ENCODE peak calls at places on chromosome 6, in four cellular contexts. One of them, this sample, is unnamed.

GRCh38 chr6:45388328-45388727 is 10.6 kb upstream of the SUPT3H start:
- DNase-seq in GM12878: no peak
- DNase-seq in HepG2: no peak
- DNase-seq in K562: no peak
- DNase-seq in this sample: no peak

GRCh38 chr6:96470296-96470695 is 51.3 kb upstream of the UFL1 start:
- DNase-seq in K562: no peak
- DNase-seq in HepG2: no peak
- DNase-seq in GM12878: no peak
- DNase-seq in this sample: no peak

GRCh38 chr6:128327890-128328289 is 192.5 kb downstream of the PTPRK start:
- DNase-seq in GM12878: no peak
- DNase-seq in HepG2: peak
- DNase-seq in K562: no peak
- DNase-seq in this sample: no peak

GRCh38 chr6:2020909-2021308 is 224.5 kb downstream of the GMDS start:
- DNase-seq in K562: no peak
- DNase-seq in GM12878: no peak
- DNase-seq in HepG2: no peak
- DNase-seq in this sample: no peak

GRCh38 chr6:52538921-52539354 is 37.9 kb downstream of the TRAM2 start:
- DNase-seq in HepG2: no peak
- DNase-seq in K562: no peak
- DNase-seq in GM12878: no peak
- DNase-seq in this sample: no peak

GRCh38 chr6:5084787-5085637 is at the start of gene PPP1R3G:
- DNase-seq in HepG2: no peak
- DNase-seq in GM12878: no peak
- DNase-seq in K562: peak
- DNase-seq in this sample: peak

GRCh38 chr6:27441001-27441400 is 31.9 kb downstream of the ZNF184 start:
- DNase-seq in GM12878: no peak
- DNase-seq in HepG2: no peak
- DNase-seq in K562: no peak
- DNase-seq in this sample: no peak

GRCh38 chr6:155341130-155341828 is 27.0 kb upstream of the TFB1M start:
- DNase-seq in HepG2: peak
- DNase-seq in K562: no peak
- DNase-seq in GM12878: no peak
- DNase-seq in this sample: no peak

GRCh38 chr6:38027685-38028373 is 208.3 kb downstream of the ZFAND3 start:
- DNase-seq in K562: no peak
- DNase-seq in HepG2: no peak
- DNase-seq in GM12878: no peak
- DNase-seq in this sample: no peak

GRCh38 chr6:42251911-42252637 is 34.4 kb upstream of the MRPS10 start:
- DNase-seq in GM12878: no peak
- DNase-seq in K562: no peak
- DNase-seq in HepG2: peak
- DNase-seq in this sample: no peak

GRCh38 chr6:42257063-42257462 is 39.4 kb upstream of the MRPS10 start:
- DNase-seq in GM12878: no peak
- DNase-seq in HepG2: no peak
- DNase-seq in K562: no peak
- DNase-seq in this sample: no peak

GRCh38 chr6:42257614-42258013 is 40.0 kb upstream of the MRPS10 start:
- DNase-seq in K562: no peak
- DNase-seq in GM12878: no peak
- DNase-seq in HepG2: no peak
- DNase-seq in this sample: no peak

GRCh38 chr6:42254505-42254904 is 36.8 kb upstream of the MRPS10 start:
- DNase-seq in GM12878: no peak
- DNase-seq in K562: no peak
- DNase-seq in HepG2: no peak
- DNase-seq in this sample: no peak

DNA sequence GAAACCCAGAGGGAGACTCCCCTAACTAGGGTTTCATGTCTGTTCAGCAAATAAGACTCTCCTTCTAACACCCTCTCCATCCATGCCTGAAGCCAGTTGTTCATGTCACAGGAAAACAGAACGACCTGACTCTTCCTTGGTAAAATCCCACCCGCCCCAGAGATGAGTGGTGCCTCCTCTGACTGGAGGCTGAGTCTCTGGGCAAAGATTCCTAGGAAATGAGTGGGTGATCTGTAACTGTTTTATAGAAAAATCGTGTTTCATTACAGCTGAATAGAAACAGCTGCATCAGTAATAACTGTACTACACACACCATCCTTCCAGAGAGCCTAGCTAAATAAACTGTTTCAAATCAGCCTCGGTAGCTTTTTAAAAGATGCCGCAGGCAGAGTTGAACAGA is 37.4 kb upstream of the MRPS10 start:
- DNase-seq in GM12878: no peak
- DNase-seq in K562: no peak
- DNase-seq in HepG2: no peak
- DNase-seq in this sample: no peak
- TF ChIP-seq FOXK2 in GM12878: no peak
- TF ChIP-seq FOXK2 in K562: no peak
- TF ChIP-seq FOXK2 in HepG2: no peak
- TF ChIP-seq FOXK2 in this sample: no peak

GRCh38 chr6:113934101-113934500 is 36.8 kb downstream of the HDAC2 start:
- DNase-seq in GM12878: no peak
- DNase-seq in K562: no peak
- DNase-seq in HepG2: no peak
- DNase-seq in this sample: no peak

GRCh38 chr6:113939825-113940224 is 31.1 kb downstream of the HDAC2 start:
- DNase-seq in K562: no peak
- DNase-seq in HepG2: no peak
- DNase-seq in GM12878: no peak
- DNase-seq in this sample: no peak

DNA sequence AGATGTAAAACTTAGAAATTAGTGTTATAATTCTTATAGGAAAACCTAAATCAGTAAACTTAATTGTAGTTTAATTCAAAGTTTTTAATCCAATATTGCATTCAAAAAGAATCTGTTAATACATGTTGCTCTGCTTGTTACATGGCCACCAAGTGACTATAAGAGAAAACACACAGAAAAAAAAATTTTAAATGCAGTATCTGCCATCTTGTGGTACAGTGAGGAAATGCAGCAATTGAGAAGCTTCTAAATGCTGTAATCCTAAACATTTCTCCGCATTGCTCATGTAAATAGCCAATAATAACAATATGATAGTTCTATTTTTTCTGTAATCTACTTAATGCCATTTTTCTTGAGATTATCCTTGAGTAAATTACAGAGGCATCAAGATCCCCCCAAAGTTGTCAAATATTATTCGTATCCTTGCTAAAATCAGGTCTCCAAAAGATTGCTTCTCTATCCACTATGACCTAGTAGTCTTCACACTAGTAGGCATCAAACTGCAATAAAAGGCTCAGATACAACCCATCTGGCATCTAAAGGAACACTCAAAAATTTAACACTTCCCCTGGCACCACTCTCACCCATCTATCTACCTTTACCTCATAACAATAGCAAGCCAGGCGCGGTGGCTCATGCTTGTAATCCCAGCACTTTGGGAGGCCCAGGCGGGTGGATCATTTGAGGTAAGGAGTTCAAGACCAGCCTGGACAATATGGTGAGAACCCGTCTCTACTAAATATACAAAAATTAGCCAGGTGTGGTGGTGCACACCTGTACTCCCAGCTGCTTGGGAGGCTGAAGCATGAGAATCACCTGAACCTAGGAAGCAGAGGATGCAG is 34.6 kb downstream of the HDAC2 start:
- DNase-seq in GM12878: peak
- DNase-seq in HepG2: peak
- DNase-seq in K562: peak
- DNase-seq in this sample: peak
- TF ChIP-seq FOXK2 in GM12878: no peak
- TF ChIP-seq FOXK2 in HepG2: no peak
- TF ChIP-seq FOXK2 in K562: peak
- TF ChIP-seq FOXK2 in this sample: no peak

GRCh38 chr6:56359201-56359899 is 112.0 kb upstream of the COL21A1 start:
- DNase-seq in GM12878: peak
- DNase-seq in HepG2: peak
- DNase-seq in K562: peak
- DNase-seq in this sample: peak

GRCh38 chr6:56361812-56362211 is 114.4 kb upstream of the COL21A1 start:
- DNase-seq in HepG2: no peak
- DNase-seq in K562: no peak
- DNase-seq in GM12878: no peak
- DNase-seq in this sample: no peak

GRCh38 chr6:56353860-56354259 is 106.5 kb upstream of the COL21A1 start:
- DNase-seq in K562: no peak
- DNase-seq in HepG2: no peak
- DNase-seq in GM12878: no peak
- DNase-seq in this sample: no peak

GRCh38 chr6:56356431-56356830 is 109.1 kb upstream of the COL21A1 start:
- DNase-seq in GM12878: no peak
- DNase-seq in K562: no peak
- DNase-seq in HepG2: no peak
- DNase-seq in this sample: no peak

DNA sequence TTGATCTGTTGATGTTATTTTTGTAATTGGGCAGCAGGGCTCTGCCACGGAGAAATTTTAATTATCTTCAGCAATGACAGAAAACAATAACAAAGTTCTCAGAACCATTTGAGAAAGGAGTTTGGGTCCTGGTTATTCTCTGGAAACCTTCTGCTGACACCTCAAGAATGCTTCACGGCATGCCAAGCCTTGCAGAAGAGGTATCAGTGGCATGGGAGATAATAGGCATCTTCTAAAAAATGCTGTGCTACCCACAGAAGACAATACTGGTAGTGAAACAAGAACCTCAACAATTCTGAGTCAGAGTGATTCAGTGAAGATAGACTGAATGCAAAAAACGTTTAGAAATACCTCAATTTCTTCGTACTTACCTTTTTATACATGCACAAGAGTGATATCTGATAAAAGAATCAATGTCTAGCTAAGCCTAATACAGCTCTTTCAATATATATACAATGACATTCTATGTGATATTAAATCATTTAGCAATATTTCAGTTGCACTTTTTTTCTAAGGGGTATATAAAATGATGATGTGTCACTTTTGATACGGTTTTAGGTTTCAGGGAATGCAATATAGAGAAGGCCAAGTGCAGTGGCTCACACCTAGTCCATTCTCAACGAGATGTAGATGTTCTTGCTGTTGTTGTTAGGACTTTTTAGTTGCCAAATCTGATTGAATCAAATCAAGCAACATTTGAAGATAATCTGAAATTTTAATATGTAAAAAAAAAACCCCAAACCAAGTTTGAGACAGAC is 110.4 kb upstream of the COL21A1 start:
- DNase-seq in HepG2: no peak
- DNase-seq in GM12878: no peak
- DNase-seq in K562: no peak
- DNase-seq in this sample: no peak
- TF ChIP-seq FOXK2 in HepG2: no peak
- TF ChIP-seq FOXK2 in GM12878: no peak
- TF ChIP-seq FOXK2 in K562: no peak
- TF ChIP-seq FOXK2 in this sample: no peak

DNA sequence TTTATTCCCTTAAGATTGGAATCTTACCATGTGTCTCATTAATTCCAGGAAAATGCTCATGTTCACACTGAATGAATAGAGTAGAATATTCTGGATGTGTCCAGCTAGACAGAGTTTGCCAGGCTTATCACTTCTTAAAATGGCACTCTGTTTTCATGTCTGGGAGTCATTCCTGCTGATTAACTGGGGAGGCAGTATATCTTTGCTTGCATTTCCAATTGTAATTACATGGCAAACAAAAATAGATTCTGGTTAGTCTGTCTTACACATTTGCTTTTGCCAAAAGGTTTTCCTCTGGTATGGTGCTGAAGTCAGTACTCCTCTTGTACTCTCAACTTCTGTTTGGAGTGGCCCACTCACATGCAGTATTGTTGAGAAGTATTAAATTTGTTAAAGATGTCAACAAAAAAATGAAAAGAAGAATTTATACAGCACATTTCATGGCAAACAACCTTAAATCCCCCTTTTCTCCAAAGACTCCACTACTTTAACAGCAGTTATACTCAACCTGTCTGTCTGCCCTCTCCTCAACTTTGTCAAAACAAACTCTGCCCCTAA is 70.2 kb downstream of the TENT5A start:
- DNase-seq in GM12878: no peak
- DNase-seq in K562: no peak
- DNase-seq in HepG2: no peak
- DNase-seq in this sample: no peak
- TF ChIP-seq FOXK2 in GM12878: no peak
- TF ChIP-seq FOXK2 in K562: no peak
- TF ChIP-seq FOXK2 in HepG2: no peak
- TF ChIP-seq FOXK2 in this sample: no peak